ENCODE peak calls at places on chromosomes 11 and 22, in four cellular contexts. One of them, this sample, is unnamed.

GRCh38 chr22:27476729-27477128 is 324.8 kb downstream of the MN1 start:
- DNase-seq in GM12891: no peak
- DNase-seq in HL-60: no peak
- DNase-seq in K562: no peak
- DNase-seq in this sample: no peak

GRCh38 chr11:122656073-122656630 is 630 bp downstream of the UBASH3B start:
- DNase-seq in K562: peak
- DNase-seq in GM12891: peak
- DNase-seq in HL-60: peak
- DNase-seq in this sample: no peak

GRCh38 chr11:3834349-3835099 is 6.2 kb downstream of the RHOG start:
- DNase-seq in HL-60: peak
- DNase-seq in K562: peak
- DNase-seq in GM12891: no peak
- DNase-seq in this sample: no peak

GRCh38 chr11:2441171-2441570 is 3.1 kb downstream of the TRPM5 start:
- DNase-seq in K562: no peak
- DNase-seq in HL-60: no peak
- DNase-seq in GM12891: no peak
- DNase-seq in this sample: no peak

GRCh38 chr22:42269407-42270177 is 861 bp downstream of the TCF20 start:
- DNase-seq in HL-60: peak
- DNase-seq in GM12891: peak
- DNase-seq in K562: peak
- DNase-seq in this sample: no peak

GRCh38 chr11:128496249-128496648 is 91.1 kb downstream of the ETS1 start:
- DNase-seq in GM12891: no peak
- DNase-seq in HL-60: no peak
- DNase-seq in K562: no peak
- DNase-seq in this sample: no peak

GRCh38 chr11:134652586-134653255 is 240.7 kb upstream of the B3GAT1 start:
- DNase-seq in K562: no peak
- DNase-seq in GM12891: no peak
- DNase-seq in HL-60: no peak
- DNase-seq in this sample: no peak

GRCh38 chr22:19213496-19214473 is 35.2 kb upstream of the SLC25A1 start:
- DNase-seq in GM12891: no peak
- DNase-seq in HL-60: no peak
- DNase-seq in K562: no peak
- DNase-seq in this sample: no peak

GRCh38 chr11:67311051-67311555 is 7.8 kb downstream of the SSH3 start:
- DNase-seq in HL-60: no peak
- DNase-seq in GM12891: no peak
- DNase-seq in K562: no peak
- DNase-seq in this sample: no peak

GRCh38 chr22:35301370-35301874 is 1.7 kb downstream of the TOM1 start:
- DNase-seq in GM12891: no peak
- DNase-seq in K562: peak
- DNase-seq in HL-60: peak
- DNase-seq in this sample: no peak

GRCh38 chr11:35029979-35030378 is 109.0 kb upstream of the CD44 start:
- DNase-seq in HL-60: peak
- DNase-seq in GM12891: no peak
- DNase-seq in K562: peak
- DNase-seq in this sample: peak

GRCh38 chr11:18191376-18191775 is 18.7 kb downstream of the MRGPRX4 start:
- DNase-seq in K562: no peak
- DNase-seq in HL-60: no peak
- DNase-seq in GM12891: no peak
- DNase-seq in this sample: no peak

GRCh38 chr22:45226681-45227186 is 14.0 kb downstream of the KIAA0930 start:
- DNase-seq in HL-60: peak
- DNase-seq in K562: no peak
- DNase-seq in GM12891: no peak
- DNase-seq in this sample: no peak

GRCh38 chr22:50530857-50531545 is 1.2 kb upstream of the TYMP start:
- DNase-seq in K562: no peak
- DNase-seq in GM12891: peak
- DNase-seq in HL-60: peak
- DNase-seq in this sample: no peak

GRCh38 chr11:77436501-77436900 is 37.4 kb downstream of the PAK1 start:
- DNase-seq in K562: no peak
- DNase-seq in GM12891: no peak
- DNase-seq in HL-60: no peak
- DNase-seq in this sample: no peak

GRCh38 chr11:67120881-67121710 is 2.0 kb downstream of the KDM2A start:
- DNase-seq in GM12891: no peak
- DNase-seq in HL-60: peak
- DNase-seq in K562: peak
- DNase-seq in this sample: peak

GRCh38 chr22:20061481-20061861 is 18.6 kb upstream of the DGCR8 start:
- DNase-seq in HL-60: no peak
- DNase-seq in GM12891: no peak
- DNase-seq in K562: no peak
- DNase-seq in this sample: no peak

GRCh38 chr11:34476853-34477252 is 36.7 kb downstream of the ELF5 start:
- DNase-seq in HL-60: no peak
- DNase-seq in K562: no peak
- DNase-seq in GM12891: no peak
- DNase-seq in this sample: no peak

GRCh38 chr11:34745209-34745608 is 124.3 kb downstream of the EHF start:
- DNase-seq in GM12891: no peak
- DNase-seq in HL-60: no peak
- DNase-seq in K562: no peak
- DNase-seq in this sample: no peak

GRCh38 chr11:62930157-62930556 is 9.0 kb upstream of the CHRM1 start:
- DNase-seq in HL-60: no peak
- DNase-seq in K562: no peak
- DNase-seq in GM12891: no peak
- DNase-seq in this sample: no peak

GRCh38 chr22:36462475-36462790 is 19.0 kb downstream of the TXN2 start:
- DNase-seq in K562: no peak
- DNase-seq in HL-60: no peak
- DNase-seq in GM12891: no peak
- DNase-seq in this sample: no peak

GRCh38 chr22:36460202-36460601 is 21.2 kb downstream of the TXN2 start:
- DNase-seq in GM12891: no peak
- DNase-seq in K562: no peak
- DNase-seq in HL-60: no peak
- DNase-seq in this sample: no peak

GRCh38 chr22:36464715-36465231 is 16.7 kb downstream of the TXN2 start:
- DNase-seq in K562: no peak
- DNase-seq in GM12891: no peak
- DNase-seq in HL-60: no peak
- DNase-seq in this sample: no peak

GRCh38 chr22:36463783-36464184 is 17.7 kb downstream of the TXN2 start:
- DNase-seq in GM12891: no peak
- DNase-seq in K562: no peak
- DNase-seq in HL-60: no peak
- DNase-seq in this sample: no peak

DNA sequence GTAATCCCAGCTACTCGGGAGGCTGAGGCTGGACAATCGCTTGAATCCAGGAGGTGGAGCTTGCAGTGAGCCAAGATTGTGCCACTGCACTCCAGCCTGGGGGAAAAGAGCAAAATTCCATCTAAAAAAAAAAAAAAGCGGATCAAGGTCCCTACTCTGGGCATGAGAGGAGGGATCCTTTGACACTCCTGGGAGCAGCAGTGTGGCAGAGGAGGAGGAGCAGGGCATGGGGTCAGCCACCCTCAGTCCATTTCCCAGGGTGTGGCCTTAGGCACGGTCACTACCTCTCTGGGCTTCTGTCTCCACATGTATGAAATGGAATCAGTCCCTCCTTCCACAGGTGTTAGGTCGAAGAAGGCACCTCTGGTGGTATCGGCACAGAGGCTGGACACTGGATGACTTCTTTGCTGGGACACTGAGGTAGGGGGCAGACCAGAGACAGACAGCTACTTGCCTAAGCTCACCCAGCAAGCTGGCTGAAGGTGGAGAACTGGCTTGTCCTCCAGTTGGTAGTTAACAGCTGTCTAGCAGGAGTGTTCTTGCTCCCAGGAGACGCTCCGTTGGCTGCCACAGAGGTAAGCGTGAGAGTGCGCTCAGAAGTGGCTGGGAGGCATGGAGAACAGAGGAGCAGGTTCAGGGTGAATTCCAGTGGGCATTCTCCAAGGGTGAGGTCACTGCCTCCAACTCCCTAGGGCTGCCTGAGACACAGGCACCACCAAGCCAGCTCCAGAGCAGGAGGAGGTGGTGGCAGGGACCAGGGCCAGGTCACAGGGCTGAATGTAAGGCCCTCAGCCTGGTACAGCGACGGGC is 19.6 kb downstream of the TXN2 start:
- DNase-seq in HL-60: no peak
- DNase-seq in K562: no peak
- DNase-seq in GM12891: no peak
- DNase-seq in this sample: no peak
- TF ChIP-seq SPI1 in HL-60: no peak
- TF ChIP-seq SPI1 in K562: no peak
- TF ChIP-seq SPI1 in GM12891: no peak
- TF ChIP-seq SPI1 in this sample: no peak

GRCh38 chr22:44181033-44181911 is 547 bp downstream of the PARVG start:
- DNase-seq in GM12891: peak
- DNase-seq in HL-60: peak
- DNase-seq in K562: no peak
- DNase-seq in this sample: no peak
- TF ChIP-seq SPI1 in GM12891: peak
- TF ChIP-seq SPI1 in HL-60: peak
- TF ChIP-seq SPI1 in K562: no peak
- TF ChIP-seq SPI1 in this sample: peak

GRCh38 chr22:21981874-21982273 is 713 bp downstream of the TOP3B start:
- DNase-seq in HL-60: no peak
- DNase-seq in K562: peak
- DNase-seq in GM12891: no peak
- DNase-seq in this sample: no peak

GRCh38 chr22:21975854-21976345 is 6.7 kb downstream of the TOP3B start:
- DNase-seq in HL-60: no peak
- DNase-seq in K562: no peak
- DNase-seq in GM12891: no peak
- DNase-seq in this sample: no peak

GRCh38 chr22:21980547-21980946 is 2.0 kb downstream of the TOP3B start:
- DNase-seq in GM12891: no peak
- DNase-seq in K562: no peak
- DNase-seq in HL-60: no peak
- DNase-seq in this sample: no peak

GRCh38 chr22:21977814-21978213 is 4.8 kb downstream of the TOP3B start:
- DNase-seq in K562: no peak
- DNase-seq in GM12891: no peak
- DNase-seq in HL-60: no peak
- DNase-seq in this sample: no peak

GRCh38 chr22:21978564-21979386 is 3.8 kb downstream of the TOP3B start:
- DNase-seq in K562: no peak
- DNase-seq in GM12891: no peak
- DNase-seq in HL-60: no peak
- DNase-seq in this sample: no peak
- TF ChIP-seq SPI1 in K562: no peak
- TF ChIP-seq SPI1 in GM12891: no peak
- TF ChIP-seq SPI1 in HL-60: no peak
- TF ChIP-seq SPI1 in this sample: no peak

GRCh38 chr11:119688362-119688761 is 40.6 kb downstream of the NECTIN1 start:
- DNase-seq in K562: no peak
- DNase-seq in GM12891: no peak
- DNase-seq in HL-60: peak
- DNase-seq in this sample: no peak

GRCh38 chr11:119691701-119692546 is 37.1 kb downstream of the NECTIN1 start:
- DNase-seq in K562: no peak
- DNase-seq in HL-60: no peak
- DNase-seq in GM12891: no peak
- DNase-seq in this sample: no peak

GRCh38 chr11:119691020-119691666 is 37.9 kb downstream of the NECTIN1 start:
- DNase-seq in GM12891: no peak
- DNase-seq in HL-60: peak
- DNase-seq in K562: no peak
- DNase-seq in this sample: no peak

GRCh38 chr11:119687220-119688046 is 41.6 kb downstream of the NECTIN1 start:
- DNase-seq in K562: no peak
- DNase-seq in GM12891: no peak
- DNase-seq in HL-60: peak
- DNase-seq in this sample: no peak

GRCh38 chr11:119689318-119689717 is 39.7 kb downstream of the NECTIN1 start:
- DNase-seq in HL-60: no peak
- DNase-seq in GM12891: no peak
- DNase-seq in K562: no peak
- DNase-seq in this sample: no peak
- TF ChIP-seq SPI1 in HL-60: no peak
- TF ChIP-seq SPI1 in GM12891: no peak
- TF ChIP-seq SPI1 in K562: no peak
- TF ChIP-seq SPI1 in this sample: no peak

GRCh38 chr11:60334005-60334620 is 7.1 kb downstream of the MS4A6E start:
- DNase-seq in HL-60: peak
- DNase-seq in GM12891: peak
- DNase-seq in K562: peak
- DNase-seq in this sample: no peak

GRCh38 chr11:60343094-60343704 is 16.1 kb downstream of the MS4A6E start:
- DNase-seq in K562: peak
- DNase-seq in GM12891: no peak
- DNase-seq in HL-60: no peak
- DNase-seq in this sample: no peak

GRCh38 chr11:60332923-60333322 is 5.9 kb downstream of the MS4A6E start:
- DNase-seq in HL-60: no peak
- DNase-seq in K562: no peak
- DNase-seq in GM12891: no peak
- DNase-seq in this sample: no peak

GRCh38 chr11:60336767-60337391 is 9.8 kb downstream of the MS4A6E start:
- DNase-seq in HL-60: no peak
- DNase-seq in GM12891: no peak
- DNase-seq in K562: no peak
- DNase-seq in this sample: peak

DNA sequence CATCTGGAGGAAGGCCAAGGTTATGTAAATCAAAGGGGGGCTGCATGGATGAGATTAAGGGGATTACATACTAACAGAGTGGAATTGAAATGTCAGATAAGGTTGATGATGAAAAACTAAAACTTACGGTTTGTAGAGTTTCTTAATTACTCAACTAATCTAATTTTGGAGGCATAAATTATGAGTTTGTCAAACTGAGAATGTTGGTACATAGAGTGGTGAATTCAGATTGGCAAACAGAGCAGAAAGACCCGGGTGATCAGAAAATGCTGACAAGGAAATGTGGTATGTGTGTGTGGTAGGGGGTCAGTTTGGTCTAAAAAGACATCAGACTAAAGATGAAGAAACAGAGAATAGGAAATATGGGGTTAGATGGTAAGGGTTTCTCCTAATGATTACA is 11.0 kb downstream of the MS4A6E start:
- DNase-seq in HL-60: no peak
- DNase-seq in K562: no peak
- DNase-seq in GM12891: no peak
- DNase-seq in this sample: no peak
- TF ChIP-seq SPI1 in HL-60: no peak
- TF ChIP-seq SPI1 in K562: no peak
- TF ChIP-seq SPI1 in GM12891: no peak
- TF ChIP-seq SPI1 in this sample: no peak

This sample was measured in GM12878.